ENCODE peak calls at places on chromosomes 16 and 17, in five cellular contexts. S, Z, B, G and F are unnamed samples.

GRCh38 chr17:49193513-49194296 is 16.7 kb downstream of the GNGT2 start:
- DNase-seq in S (peak), Z (peak), B (peak), G (no peak), F (no peak)

GRCh38 chr17:36768355-36768754 is 167.0 kb downstream of the MRM1 start:
- DNase-seq in S (no peak), Z (no peak), B (no peak), G (no peak), F (no peak)

GRCh38 chr16:88956546-88957455 is 20.2 kb downstream of the CBFA2T3 start:
- DNase-seq in S (no peak), Z (no peak), B (no peak), G (no peak), F (no peak)

GRCh38 chr16:50506543-50506937 is 41.7 kb upstream of the NKD1 start:
- DNase-seq in S (no peak), Z (no peak), B (no peak), G (no peak), F (no peak)

GRCh38 chr16:72848759-72849664 is 198.9 kb downstream of the ZFHX3 start:
- DNase-seq in S (peak), Z (peak), B (peak), G (no peak), F (peak)

GRCh38 chr17:58381124-58381838 is 29.3 kb upstream of the SUPT4H1 start:
- DNase-seq in S (no peak), Z (peak), B (no peak), G (no peak), F (no peak)

GRCh38 chr17:82019905-82020873 is 2.5 kb downstream of the CENPX start:
- DNase-seq in S (peak), Z (no peak), B (no peak), G (peak), F (peak)

GRCh38 chr17:81701288-81702071 is 1.7 kb upstream of the MRPL12 start:
- DNase-seq in S (no peak), Z (no peak), B (no peak), G (no peak), F (no peak)

GRCh38 chr17:66733759-66734158 is 101.2 kb upstream of the CACNG5 start:
- DNase-seq in S (no peak), Z (no peak), B (no peak), G (no peak), F (no peak)

GRCh38 chr16:426115-426905 is 861 bp downstream of the RAB11FIP3 start:
- DNase-seq in S (peak), Z (no peak), B (no peak), G (no peak), F (no peak)

GRCh38 chr17:16933317-16934132 is 38.4 kb downstream of the TNFRSF13B start:
- DNase-seq in S (peak), Z (no peak), B (no peak), G (no peak), F (no peak)

GRCh38 chr17:6642592-6642991 is 1.7 kb downstream of the TXNDC17 start:
- DNase-seq in S (no peak), Z (no peak), B (no peak), G (no peak), F (no peak)

GRCh38 chr17:72069744-72070143 is 51.1 kb upstream of the SOX9 start:
- DNase-seq in S (no peak), Z (no peak), B (no peak), G (no peak), F (no peak)

GRCh38 chr17:67024736-67025135 is 19.6 kb upstream of the CACNG1 start:
- DNase-seq in S (no peak), Z (no peak), B (no peak), G (no peak), F (no peak)

GRCh38 chr17:17321356-17322025 is 18.3 kb downstream of the NT5M start:
- DNase-seq in S (no peak), Z (no peak), B (no peak), G (no peak), F (no peak)

GRCh38 chr16:23690771-23691482 is 12.2 kb downstream of the PLK1 start:
- DNase-seq in S (no peak), Z (no peak), B (no peak), G (no peak), F (no peak)

GRCh38 chr16:88566158-88566557 is 4.0 kb upstream of the ZC3H18 start:
- DNase-seq in S (no peak), Z (no peak), B (no peak), G (no peak), F (no peak)

GRCh38 chr17:42691021-42691545 is 8.8 kb downstream of the CNTNAP1 start:
- DNase-seq in S (no peak), Z (no peak), B (no peak), G (no peak), F (no peak)

GRCh38 chr16:50644730-50645129 is 36.4 kb downstream of the SNX20 start:
- DNase-seq in S (peak), Z (no peak), B (no peak), G (peak), F (no peak)

GRCh38 chr16:24689128-24689527 is 40.3 kb upstream of the TNRC6A start:
- DNase-seq in S (peak), Z (no peak), B (no peak), G (no peak), F (no peak)

GRCh38 chr17:64073771-64074703 is 53.6 kb upstream of the ICAM2 start:
- DNase-seq in S (no peak), Z (no peak), B (no peak), G (no peak), F (no peak)

GRCh38 chr17:57440522-57441269 is 184.4 kb downstream of the MSI2 start:
- DNase-seq in S (peak), Z (peak), B (peak), G (peak), F (no peak)

GRCh38 chr16:7835032-7835431 is 502.4 kb downstream of the RBFOX1 start:
- DNase-seq in S (no peak), Z (no peak), B (no peak), G (no peak), F (no peak)

GRCh38 chr16:65644821-65645220 is 523.0 kb upstream of the CDH11 start:
- DNase-seq in S (no peak), Z (no peak), B (no peak), G (no peak), F (no peak)

GRCh38 chr16:2813661-2814288 is 3.3 kb upstream of the PRSS21 start:
- DNase-seq in S (no peak), Z (no peak), B (no peak), G (no peak), F (no peak)

GRCh38 chr17:62724398-62725146 is 83.5 kb downstream of the MARCHF10 start:
- DNase-seq in S (peak), Z (no peak), B (peak), G (peak), F (no peak)

GRCh38 chr16:72635104-72635503 is 412.8 kb downstream of the ZFHX3 start:
- DNase-seq in S (no peak), Z (no peak), B (no peak), G (no peak), F (no peak)

GRCh38 chr16:84425696-84426095 is 57.4 kb downstream of the ATP2C2 start:
- DNase-seq in S (no peak), Z (no peak), B (no peak), G (no peak), F (no peak)

GRCh38 chr16:10242916-10243315 is 60.7 kb upstream of the GRIN2A start:
- DNase-seq in S (no peak), Z (no peak), B (no peak), G (no peak), F (no peak)

GRCh38 chr16:75770051-75770450 is 43.8 kb upstream of the CPHXL start:
- DNase-seq in S (no peak), Z (no peak), B (no peak), G (no peak), F (no peak)

GRCh38 chr17:76261421-76262215 is 3.5 kb upstream of the UBALD2 start:
- DNase-seq in S (no peak), Z (no peak), B (no peak), G (no peak), F (peak)

GRCh38 chr17:67675481-67675880 is 42.3 kb upstream of the NOL11 start:
- DNase-seq in S (no peak), Z (no peak), B (no peak), G (no peak), F (no peak)

GRCh38 chr16:26197707-26198106 is 505.9 kb downstream of the HS3ST4 start:
- DNase-seq in S (no peak), Z (no peak), B (no peak), G (no peak), F (no peak)

GRCh38 chr16:25692734-25693508 is 1.2 kb downstream of the HS3ST4 start:
- DNase-seq in S (no peak), Z (no peak), B (no peak), G (no peak), F (no peak)

GRCh38 chr17:81097943-81098308 is 63.0 kb downstream of the BAIAP2 start:
- DNase-seq in S (peak), Z (no peak), B (no peak), G (no peak), F (no peak)

GRCh38 chr17:7045492-7046126 is 1.7 kb upstream of the SLC16A11 start:
- DNase-seq in S (peak), Z (peak), B (peak), G (no peak), F (no peak)

GRCh38 chr17:78063489-78063888 is 65.1 kb downstream of the TMC6 start:
- DNase-seq in S (no peak), Z (no peak), B (no peak), G (no peak), F (no peak)

GRCh38 chr17:78053777-78054468 is 74.6 kb downstream of the TMC6 start:
- DNase-seq in S (no peak), Z (no peak), B (no peak), G (no peak), F (no peak)

GRCh38 chr17:78057113-78057740 is 71.3 kb downstream of the TMC6 start:
- DNase-seq in S (no peak), Z (no peak), B (no peak), G (no peak), F (no peak)

GRCh38 chr17:78058001-78058400 is 70.6 kb downstream of the TMC6 start:
- DNase-seq in S (no peak), Z (no peak), B (no peak), G (no peak), F (no peak)

DNA sequence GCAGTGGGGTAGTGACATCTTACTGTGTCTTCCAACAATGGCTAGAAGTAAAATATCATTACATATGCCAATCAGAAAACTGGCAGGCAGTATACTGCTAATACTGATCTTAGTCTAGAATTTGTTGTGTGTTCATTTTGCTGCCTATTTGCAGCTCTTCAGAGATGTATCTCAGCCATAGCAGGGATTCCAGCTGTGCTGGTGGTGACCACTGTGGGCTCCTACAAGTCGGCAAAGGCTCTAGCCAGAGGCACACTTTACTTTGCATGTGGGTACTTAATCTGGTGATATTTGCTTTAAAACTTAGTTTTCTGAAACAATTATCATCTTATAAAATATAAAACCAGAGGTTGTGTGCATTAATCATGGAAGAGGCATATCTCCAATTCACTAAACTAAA is 70.0 kb downstream of the TMC6 start:
- DNase-seq in S (no peak), Z (no peak), B (no peak), G (no peak), F (no peak)
- TF ChIP-seq CTCF in S (no peak), Z (no peak), B (no peak), G (no peak), F (no peak)

DNA sequence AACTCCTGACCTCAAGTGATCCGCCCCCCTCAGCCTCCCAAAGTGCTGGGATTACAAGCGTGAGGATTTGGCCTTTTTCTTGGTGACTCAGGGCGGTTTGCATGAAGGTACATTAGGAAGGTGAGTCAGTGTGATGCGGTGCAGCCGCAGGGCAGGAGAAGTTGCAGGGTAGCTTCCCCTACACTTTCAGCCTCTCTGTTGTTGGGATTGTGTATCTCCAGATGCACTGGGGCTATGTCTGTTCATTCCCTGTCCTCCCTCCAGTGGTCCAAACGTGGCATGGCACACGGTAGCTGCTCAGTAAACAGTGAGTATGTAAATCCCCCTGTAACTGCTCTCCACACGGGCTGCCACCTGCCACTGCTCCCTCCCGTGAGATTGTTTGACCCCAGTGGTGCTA is 109.1 kb upstream of the CDC42EP4 start:
- DNase-seq in S (no peak), Z (no peak), B (no peak), G (no peak), F (no peak)
- TF ChIP-seq CTCF in S (no peak), Z (peak), B (no peak), G (no peak), F (no peak)

GRCh38 chr17:41457656-41458055 is 9.5 kb downstream of the KRT32 start:
- DNase-seq in S (no peak), Z (no peak), B (no peak), G (no peak), F (no peak)
- TF ChIP-seq CTCF in S (no peak), Z (no peak), B (no peak), G (no peak), F (no peak)

DNA sequence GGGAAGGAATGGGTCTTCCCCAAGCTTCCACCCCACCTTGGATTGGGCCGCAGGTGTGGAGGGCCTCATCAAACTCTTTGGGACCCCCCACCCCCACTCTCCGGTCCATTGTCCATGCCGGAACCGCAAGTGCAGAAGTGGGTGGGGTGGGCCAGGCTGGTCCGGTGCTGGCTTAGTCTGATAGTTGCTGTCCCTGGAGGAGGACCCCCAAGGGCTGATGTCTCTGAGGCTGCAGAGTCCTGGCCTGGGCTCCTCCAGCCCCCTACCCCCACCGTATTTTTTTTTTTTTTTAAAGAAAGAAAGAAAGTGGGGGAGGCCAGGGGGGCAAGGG is 7.1 kb upstream of the ATXN7L3 start:
- DNase-seq in S (no peak), Z (no peak), B (no peak), G (no peak), F (no peak)
- TF ChIP-seq CTCF in S (no peak), Z (no peak), B (no peak), G (no peak), F (no peak)

GRCh38 chr17:40287159-40287493 is 553 bp upstream of the CDC6 start:
- DNase-seq in S (no peak), Z (no peak), B (no peak), G (no peak), F (no peak)

GRCh38 chr17:40287494-40288369 is at the start of gene CDC6:
- DNase-seq in S (peak), Z (peak), B (peak), G (peak), F (peak)

GRCh38 chr17:40293363-40293762 is 5.7 kb downstream of the CDC6 start:
- DNase-seq in S (peak), Z (no peak), B (no peak), G (no peak), F (peak)

GRCh38 chr17:40291311-40291710 is 3.6 kb downstream of the CDC6 start:
- DNase-seq in S (no peak), Z (no peak), B (no peak), G (no peak), F (no peak)

GRCh38 chr17:40290629-40291296 is 3.1 kb downstream of the CDC6 start:
- DNase-seq in S (peak), Z (peak), B (peak), G (no peak), F (peak)
- TF ChIP-seq CTCF in S (peak), Z (peak), B (peak), G (peak), F (no peak)

GRCh38 chr17:46976626-46977270 is 2.3 kb downstream of the RPRML start:
- DNase-seq in S (no peak), Z (no peak), B (no peak), G (no peak), F (no peak)
- TF ChIP-seq CTCF in S (no peak), Z (no peak), B (no peak), G (no peak), F (no peak)

GRCh38 chr16:68093816-68094613 is 8.8 kb downstream of the NFATC3 start:
- DNase-seq in S (no peak), Z (no peak), B (no peak), G (no peak), F (no peak)
- TF ChIP-seq CTCF in S (peak), Z (peak), B (peak), G (peak), F (peak)